ENCODE peak calls at places on chromosomes 16 and 17, in five cellular contexts. One of them, this sample, is unnamed.

GRCh38 chr17:63838586-63839184 is 3.8 kb downstream of the SMARCD2 start:
- DNase-seq in PC-3: peak; percentile 75
- DNase-seq in Right ventricle myocardium superior: peak; percentile 96
- DNase-seq in NCI-H1092: no peak
- DNase-seq in iPS DF 19.7: no peak
- DNase-seq in this sample: peak; percentile 66

GRCh38 chr16:75801307-75801706 is 75.0 kb upstream of the CPHXL start:
- DNase-seq in PC-3: peak; percentile 37
- DNase-seq in Right ventricle myocardium superior: no peak
- DNase-seq in NCI-H1092: no peak
- DNase-seq in iPS DF 19.7: no peak
- DNase-seq in this sample: no peak

GRCh38 chr16:85902366-85903155 is 3.6 kb downstream of the IRF8 start:
- DNase-seq in PC-3: no peak
- DNase-seq in Right ventricle myocardium superior: no peak
- DNase-seq in NCI-H1092: no peak
- DNase-seq in iPS DF 19.7: no peak
- DNase-seq in this sample: no peak

GRCh38 chr16:24929409-24929808 is 83.6 kb downstream of the SLC5A11 start:
- DNase-seq in PC-3: no peak
- DNase-seq in Right ventricle myocardium superior: no peak
- DNase-seq in NCI-H1092: no peak
- DNase-seq in iPS DF 19.7: no peak
- DNase-seq in this sample: no peak

GRCh38 chr17:12731839-12732238 is 57.5 kb upstream of the ARHGAP44 start:
- DNase-seq in PC-3: no peak
- DNase-seq in Right ventricle myocardium superior: peak; percentile 73
- DNase-seq in NCI-H1092: no peak
- DNase-seq in iPS DF 19.7: no peak
- DNase-seq in this sample: no peak

GRCh38 chr16:48197294-48197693 is 41.5 kb upstream of the ABCC12 start:
- DNase-seq in PC-3: no peak
- DNase-seq in Right ventricle myocardium superior: no peak
- DNase-seq in NCI-H1092: no peak
- DNase-seq in iPS DF 19.7: no peak
- DNase-seq in this sample: no peak

GRCh38 chr17:17849863-17850373 is 13.1 kb upstream of the SREBF1 start:
- DNase-seq in PC-3: peak; percentile 25
- DNase-seq in Right ventricle myocardium superior: peak; percentile 70
- DNase-seq in NCI-H1092: no peak
- DNase-seq in iPS DF 19.7: no peak
- DNase-seq in this sample: no peak

GRCh38 chr17:7292729-7293128 is 1.7 kb downstream of the YBX2 start:
- DNase-seq in PC-3: no peak
- DNase-seq in Right ventricle myocardium superior: peak; percentile 57
- DNase-seq in NCI-H1092: no peak
- DNase-seq in iPS DF 19.7: no peak
- DNase-seq in this sample: no peak

GRCh38 chr17:10635290-10635689 is 21.8 kb downstream of the MYH3 start:
- DNase-seq in PC-3: no peak
- DNase-seq in Right ventricle myocardium superior: no peak
- DNase-seq in NCI-H1092: no peak
- DNase-seq in iPS DF 19.7: no peak
- DNase-seq in this sample: no peak

GRCh38 chr16:75096730-75097129 is 19.9 kb downstream of the LDHD start:
- DNase-seq in PC-3: peak; percentile 90
- DNase-seq in Right ventricle myocardium superior: no peak
- DNase-seq in NCI-H1092: no peak
- DNase-seq in iPS DF 19.7: peak; percentile 82
- DNase-seq in this sample: no peak

GRCh38 chr16:71289732-71290062 is 495 bp upstream of the CMTR2 start:
- DNase-seq in PC-3: no peak
- DNase-seq in Right ventricle myocardium superior: no peak
- DNase-seq in NCI-H1092: no peak
- DNase-seq in iPS DF 19.7: no peak
- DNase-seq in this sample: no peak

GRCh38 chr17:58306131-58306951 is 22.3 kb downstream of the TSPOAP1 start:
- DNase-seq in PC-3: no peak
- DNase-seq in Right ventricle myocardium superior: peak; percentile 20
- DNase-seq in NCI-H1092: no peak
- DNase-seq in iPS DF 19.7: no peak
- DNase-seq in this sample: no peak

GRCh38 chr17:57086069-57086930 is 1.3 kb downstream of the AKAP1 start:
- DNase-seq in PC-3: peak; percentile 59
- DNase-seq in Right ventricle myocardium superior: peak; percentile 56
- DNase-seq in NCI-H1092: no peak
- DNase-seq in iPS DF 19.7: no peak
- DNase-seq in this sample: no peak

GRCh38 chr16:84065536-84066132 is 23.0 kb upstream of the SLC38A8 start:
- DNase-seq in PC-3: peak; percentile 59
- DNase-seq in Right ventricle myocardium superior: no peak
- DNase-seq in NCI-H1092: peak; percentile 30
- DNase-seq in iPS DF 19.7: no peak
- DNase-seq in this sample: no peak

GRCh38 chr17:11853321-11854151 is 143.7 kb downstream of the ZNF18 start:
- DNase-seq in PC-3: no peak
- DNase-seq in Right ventricle myocardium superior: no peak
- DNase-seq in NCI-H1092: no peak
- DNase-seq in iPS DF 19.7: no peak
- DNase-seq in this sample: no peak

GRCh38 chr16:54145881-54146280 is 140.7 kb downstream of the IRX3 start:
- DNase-seq in PC-3: no peak
- DNase-seq in Right ventricle myocardium superior: no peak
- DNase-seq in NCI-H1092: no peak
- DNase-seq in iPS DF 19.7: no peak
- DNase-seq in this sample: no peak

GRCh38 chr16:2209258-2210008 is 1.2 kb downstream of the BRICD5 start:
- DNase-seq in PC-3: no peak
- DNase-seq in Right ventricle myocardium superior: no peak
- DNase-seq in NCI-H1092: no peak
- DNase-seq in iPS DF 19.7: no peak
- DNase-seq in this sample: no peak

GRCh38 chr17:41419712-41420111 is 4.7 kb downstream of the KRT37 start:
- DNase-seq in PC-3: no peak
- DNase-seq in Right ventricle myocardium superior: no peak
- DNase-seq in NCI-H1092: no peak
- DNase-seq in iPS DF 19.7: no peak
- DNase-seq in this sample: no peak

GRCh38 chr17:81246679-81247338 is 7.7 kb downstream of the NDUFAF8 start:
- DNase-seq in PC-3: no peak
- DNase-seq in Right ventricle myocardium superior: peak; percentile 30
- DNase-seq in NCI-H1092: no peak
- DNase-seq in iPS DF 19.7: no peak
- DNase-seq in this sample: no peak

GRCh38 chr17:47188266-47188665 is 829 bp downstream of the CDC27 start:
- DNase-seq in PC-3: peak; percentile 47
- DNase-seq in Right ventricle myocardium superior: no peak
- DNase-seq in NCI-H1092: no peak
- DNase-seq in iPS DF 19.7: no peak
- DNase-seq in this sample: no peak

GRCh38 chr17:78824240-78824639 is 16.4 kb downstream of the USP36 start:
- DNase-seq in PC-3: no peak
- DNase-seq in Right ventricle myocardium superior: no peak
- DNase-seq in NCI-H1092: no peak
- DNase-seq in iPS DF 19.7: no peak
- DNase-seq in this sample: no peak

GRCh38 chr16:23107117-23107516 is 42.1 kb downstream of the USP31 start:
- DNase-seq in PC-3: no peak
- DNase-seq in Right ventricle myocardium superior: no peak
- DNase-seq in NCI-H1092: no peak
- DNase-seq in iPS DF 19.7: no peak
- DNase-seq in this sample: no peak

GRCh38 chr17:53950858-53951250 is 128.1 kb downstream of the KIF2B start:
- DNase-seq in PC-3: no peak
- DNase-seq in Right ventricle myocardium superior: no peak
- DNase-seq in NCI-H1092: no peak
- DNase-seq in iPS DF 19.7: no peak
- DNase-seq in this sample: no peak

GRCh38 chr17:32156656-32157055 is 14.4 kb downstream of the RHOT1 start:
- DNase-seq in PC-3: no peak
- DNase-seq in Right ventricle myocardium superior: no peak
- DNase-seq in NCI-H1092: no peak
- DNase-seq in iPS DF 19.7: no peak
- DNase-seq in this sample: no peak

GRCh38 chr17:72287586-72287985 is 166.8 kb downstream of the SOX9 start:
- DNase-seq in PC-3: no peak
- DNase-seq in Right ventricle myocardium superior: no peak
- DNase-seq in NCI-H1092: peak; percentile 81
- DNase-seq in iPS DF 19.7: no peak
- DNase-seq in this sample: no peak

GRCh38 chr17:67053438-67054000 is 9.2 kb downstream of the CACNG1 start:
- DNase-seq in PC-3: no peak
- DNase-seq in Right ventricle myocardium superior: no peak
- DNase-seq in NCI-H1092: no peak
- DNase-seq in iPS DF 19.7: no peak
- DNase-seq in this sample: no peak

GRCh38 chr17:57405486-57406072 is 149.3 kb downstream of the MSI2 start:
- DNase-seq in PC-3: no peak
- DNase-seq in Right ventricle myocardium superior: no peak
- DNase-seq in NCI-H1092: no peak
- DNase-seq in iPS DF 19.7: no peak
- DNase-seq in this sample: no peak

GRCh38 chr17:39676198-39676819 is 8.1 kb downstream of the PNMT start:
- DNase-seq in PC-3: no peak
- DNase-seq in Right ventricle myocardium superior: peak; percentile 86
- DNase-seq in NCI-H1092: peak; percentile 48
- DNase-seq in iPS DF 19.7: no peak
- DNase-seq in this sample: no peak

GRCh38 chr17:77042688-77043330 is 98.0 kb upstream of the SEC14L1 start:
- DNase-seq in PC-3: no peak
- DNase-seq in Right ventricle myocardium superior: no peak
- DNase-seq in NCI-H1092: peak; percentile 83
- DNase-seq in iPS DF 19.7: no peak
- DNase-seq in this sample: no peak